ENCODE peak calls at places on chromosomes 6 and 20, in six cellular contexts. N is thoracic aorta, X is IMR-90, B is tibial artery, F is ovary, M is heart right ventricle. R is an unnamed sample.

GRCh38 chr6:79520534-79520933 is 16.7 kb downstream of the LCA5 start:
- DNase-seq in N (no peak), B (no peak), X (peak; percentile 60), F (no peak), M (no peak), R (no peak)

GRCh38 chr6:81166770-81167169 is 585.7 kb downstream of the TENT5A start:
- DNase-seq in M (no peak), B (no peak), F (peak; percentile 15), X (peak; percentile 28), N (no peak), R (no peak)

GRCh38 chr6:139695361-139695760 is 320.9 kb upstream of the CITED2 start:
- DNase-seq in M (no peak), F (no peak), B (no peak), N (no peak), X (no peak), R (no peak)

GRCh38 chr6:48476257-48476656 is 365.3 kb upstream of the PTCHD4 start:
- DNase-seq in X (peak; percentile 30), F (no peak), M (no peak), B (no peak), N (no peak), R (no peak)

GRCh38 chr6:47301441-47301840 is 8.3 kb downstream of the TNFRSF21 start:
- DNase-seq in M (no peak), X (no peak), F (no peak), N (no peak), B (no peak), R (no peak)

GRCh38 chr6:56638760-56639159 is 3.9 kb downstream of the DST start:
- DNase-seq in N (no peak), B (no peak), F (no peak), X (no peak), M (no peak), R (no peak)

GRCh38 chr6:154370545-154370944 is 13.9 kb upstream of the IPCEF1 start:
- DNase-seq in N (no peak), X (peak; percentile 58), B (no peak), M (no peak), F (no peak), R (no peak)

GRCh38 chr6:90468080-90468479 is 118.8 kb downstream of the MAP3K7 start:
- DNase-seq in X (peak; percentile 60), N (no peak), B (peak; percentile 28), F (no peak), M (no peak), R (no peak)

GRCh38 chr20:17768267-17768666 is 68.5 kb downstream of the BANF2 start:
- DNase-seq in N (no peak), B (no peak), F (no peak), X (no peak), M (no peak), R (no peak)

GRCh38 chr6:68575765-68576439 is 59.2 kb upstream of the ADGRB3 start:
- DNase-seq in X (no peak), N (peak; percentile 1), F (no peak), B (no peak), M (no peak), R (no peak)

GRCh38 chr6:163083141-163083540 is 331.4 kb upstream of the QKI start:
- DNase-seq in F (no peak), X (no peak), B (no peak), M (no peak), N (no peak), R (no peak)

GRCh38 chr6:12136905-12137304 is 124.8 kb downstream of the HIVEP1 start:
- DNase-seq in F (no peak), M (no peak), B (no peak), N (no peak), X (peak; percentile 77), R (no peak)

GRCh38 chr20:63947638-63948456 is 8.4 kb downstream of the UCKL1 start:
- DNase-seq in B (no peak), F (peak; percentile 65), X (no peak), M (peak; percentile 26), N (no peak), R (no peak)

GRCh38 chr6:81838031-81838430 is 85.5 kb upstream of the TENT5A start:
- DNase-seq in F (no peak), X (peak; percentile 61), M (no peak), N (no peak), B (no peak), R (no peak)

GRCh38 chr6:46790359-46790874 is 2.8 kb upstream of the MEP1A start:
- DNase-seq in N (no peak), M (no peak), F (no peak), X (no peak), B (no peak), R (no peak)

GRCh38 chr20:57610261-57610952 is 9.8 kb downstream of the ZBP1 start:
- DNase-seq in X (no peak), B (no peak), F (no peak), N (no peak), M (no peak), R (no peak)

GRCh38 chr6:85764844-85765243 is 122.2 kb upstream of the SYNCRIP start:
- DNase-seq in M (no peak), F (no peak), N (no peak), X (peak; percentile 4), B (no peak), R (no peak)

GRCh38 chr6:32114853-32115252 is 5.7 kb upstream of the TNXB start:
- DNase-seq in F (no peak), N (no peak), B (no peak), X (peak; percentile 73), M (no peak), R (no peak)

GRCh38 chr20:22453244-22454080 is 130.9 kb downstream of the FOXA2 start:
- DNase-seq in N (no peak), B (no peak), F (no peak), X (no peak), M (no peak), R (no peak)

GRCh38 chr6:97669191-97669651 is 386.2 kb upstream of the MMS22L start:
- DNase-seq in M (peak; percentile 27), B (no peak), F (no peak), N (no peak), X (peak; percentile 24), R (no peak)

DNA sequence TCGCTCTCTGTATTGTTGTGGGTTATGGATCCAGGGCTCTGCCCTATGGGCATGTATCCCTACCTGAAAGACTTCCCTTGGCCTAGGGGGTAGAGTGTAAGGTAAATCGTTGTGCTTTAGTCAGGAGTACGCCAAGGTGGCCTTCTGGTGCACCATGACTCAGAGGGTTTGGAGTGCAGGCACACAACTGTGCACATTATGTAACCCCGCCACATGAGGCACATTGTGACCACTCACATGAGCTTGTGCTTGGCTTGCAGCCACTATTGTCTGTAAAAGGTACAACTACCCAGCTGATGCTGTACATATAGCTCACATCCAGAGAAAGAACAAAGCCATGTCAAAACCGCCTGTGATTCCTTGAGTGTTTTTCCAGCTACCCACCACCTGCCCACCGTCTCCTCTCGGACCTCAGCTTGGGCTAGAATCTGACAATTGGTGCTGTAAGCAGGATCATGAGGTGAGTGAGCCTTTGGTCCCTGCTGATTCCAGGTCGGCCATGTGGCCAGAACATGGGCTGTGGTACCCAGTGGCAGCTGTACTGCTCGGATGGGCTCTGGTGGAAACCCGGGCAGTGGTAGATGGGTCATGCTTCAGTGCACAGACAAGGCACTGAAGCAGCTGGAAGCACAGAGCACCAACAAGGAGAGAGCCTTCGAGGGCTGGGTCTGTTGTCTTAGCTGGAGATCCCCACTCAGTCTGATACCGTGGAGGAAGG is 33.8 kb downstream of the HDDC2 start:
- DNase-seq in N (no peak), M (no peak), B (no peak), F (no peak), X (no peak), R (no peak)
- TF ChIP-seq CTCF in N (no peak), M (no peak), B (no peak), F (no peak), X (no peak), R (no peak)

GRCh38 chr6:137488736-137489409 is 5.3 kb downstream of the OLIG3 start:
- DNase-seq in F (no peak), B (no peak), X (no peak), N (no peak), M (no peak), R (no peak)

GRCh38 chr6:137491478-137491877 is 2.7 kb downstream of the OLIG3 start:
- DNase-seq in B (no peak), M (no peak), X (no peak), N (no peak), F (no peak), R (no peak)

GRCh38 chr6:137489410-137490371 is 4.5 kb downstream of the OLIG3 start:
- DNase-seq in N (no peak), F (no peak), X (no peak), M (no peak), B (no peak), R (no peak)

GRCh38 chr6:137490961-137491360 is 3.2 kb downstream of the OLIG3 start:
- DNase-seq in X (no peak), F (no peak), B (no peak), N (no peak), M (no peak), R (no peak)

GRCh38 chr6:137490506-137490905 is 3.7 kb downstream of the OLIG3 start:
- DNase-seq in X (no peak), B (no peak), F (no peak), N (no peak), M (no peak), R (no peak)
- H3K9me3 ChIP-seq in X (peaks cover 10% of the 10 kb centered on the region), B (no peaks in the 10 kb centered on the region), F (no peaks in the 10 kb centered on the region), N (no peaks in the 10 kb centered on the region), M (no peaks in the 10 kb centered on the region), R (peaks cover 6% of the 10 kb centered on the region)

DNA sequence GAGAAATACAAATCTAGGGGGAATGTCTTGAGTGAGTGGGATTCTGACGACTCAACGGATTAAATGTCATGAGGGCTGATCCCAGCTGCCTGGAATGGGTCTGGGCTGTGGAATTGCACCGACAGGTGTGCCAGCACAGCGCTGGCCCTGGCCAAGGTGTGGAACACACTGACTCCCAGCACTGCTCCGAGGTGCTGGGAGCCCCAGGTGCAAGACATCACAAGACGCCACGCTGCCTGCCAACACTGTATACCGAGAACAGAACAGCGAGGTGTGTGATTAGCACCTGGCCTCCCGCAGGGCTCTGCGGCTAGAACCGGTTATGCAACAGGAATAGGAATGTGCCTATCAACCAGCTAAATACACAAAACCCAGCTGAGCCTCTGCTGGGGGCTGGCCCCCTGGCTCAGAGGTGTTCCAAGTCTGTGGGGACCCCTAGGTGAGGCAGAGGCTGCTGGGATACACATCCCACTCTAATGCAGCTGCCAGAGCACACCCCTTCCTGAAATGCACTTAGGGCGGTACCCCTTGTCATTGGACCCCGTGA is 24.8 kb upstream of the APMAP start:
- DNase-seq in F (no peak), M (no peak), N (no peak), X (no peak), B (peak; percentile 16), R (no peak)
- TF ChIP-seq CTCF in F (no peak), M (no peak), N (no peak), X (no peak), B (no peak), R (no peak)

DNA sequence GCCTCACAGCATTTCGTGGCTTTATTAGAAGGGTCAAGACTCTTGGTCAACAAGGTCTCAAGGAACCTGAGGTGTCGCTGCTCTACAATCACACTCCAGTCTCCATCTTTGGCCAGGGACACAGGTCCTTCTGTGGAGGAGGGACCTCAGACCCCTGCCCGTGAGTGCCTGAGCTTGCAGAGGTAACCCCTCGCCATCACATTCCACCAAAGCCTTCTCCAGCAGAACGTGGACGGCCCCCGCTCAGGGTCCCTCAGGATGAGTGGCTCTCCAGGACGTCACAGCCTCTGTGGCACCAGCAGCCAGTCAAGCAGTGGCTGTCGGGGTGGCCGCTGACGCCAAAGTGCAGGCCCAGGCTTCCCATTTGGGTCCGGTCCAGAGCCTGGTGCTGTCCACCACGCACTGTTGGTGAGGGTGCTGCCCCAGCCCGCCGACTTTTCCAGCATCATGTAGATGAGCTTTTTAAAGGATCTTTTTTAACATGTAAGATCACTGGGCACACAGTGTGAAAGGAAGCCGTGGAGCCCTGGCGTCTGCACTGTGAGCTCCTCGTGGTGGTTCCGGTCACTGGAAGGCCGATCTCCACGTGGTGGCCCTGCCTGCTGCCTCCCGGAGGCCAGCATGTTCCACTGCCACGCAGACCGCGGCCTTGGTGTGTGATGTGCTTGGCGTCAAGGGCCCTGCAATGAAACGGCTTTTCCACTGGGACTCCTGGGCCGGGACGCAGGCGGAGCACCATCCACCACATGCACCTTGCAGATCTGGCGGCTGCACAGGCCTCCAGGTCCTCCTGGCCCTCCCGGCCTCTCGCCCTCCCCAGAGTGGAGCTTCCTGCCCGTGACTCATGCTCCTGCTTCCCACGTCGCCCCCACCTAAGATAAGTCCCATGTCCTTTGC is 8.3 kb upstream of the KIF25 start:
- DNase-seq in N (no peak), B (no peak), F (no peak), M (no peak), X (no peak), R (no peak)
- H3K9me3 ChIP-seq in N (no peaks in the 10 kb centered on the region), B (no peaks in the 10 kb centered on the region), F (no peaks in the 10 kb centered on the region), M (no peaks in the 10 kb centered on the region), X (no peaks in the 10 kb centered on the region), R (no peaks in the 10 kb centered on the region)